ENCODE peak calls at places on chromosome 9, in four cellular contexts. N is body of pancreas, R is upper lobe of right lung, Y is hepatocyte. A is an unnamed sample. For H3K27me3, the result is how much of the 10 kb centered on the place peaks cover.

GRCh38 chr9:98374385-98375051 is 119.1 kb upstream of the TBC1D2 start:
- DNase-seq in Y (peak), R (no peak), N (peak), A (peak)

GRCh38 chr9:131704195-131704983 is 35.5 kb downstream of the RAPGEF1 start:
- DNase-seq in N (no peak), R (no peak), Y (no peak), A (peak)

GRCh38 chr9:112547712-112548440 is 61.2 kb downstream of the KIAA1958 start:
- DNase-seq in R (no peak), N (peak), Y (no peak), A (peak)

GRCh38 chr9:110835859-110836271 is 167.3 kb downstream of the MUSK start:
- DNase-seq in N (no peak), Y (no peak), R (no peak), A (no peak)

GRCh38 chr9:110835404-110835803 is 166.8 kb downstream of the MUSK start:
- DNase-seq in Y (no peak), N (no peak), R (no peak), A (no peak)

GRCh38 chr9:96408409-96409280 is 9.5 kb downstream of the ZNF367 start:
- DNase-seq in N (no peak), R (no peak), Y (peak), A (peak)

GRCh38 chr9:119278138-119278537 is 91.1 kb downstream of the BRINP1 start:
- DNase-seq in N (no peak), R (no peak), Y (no peak), A (no peak)

GRCh38 chr9:20564650-20565049 is 57.6 kb downstream of the MLLT3 start:
- DNase-seq in R (no peak), N (no peak), Y (no peak), A (no peak)

GRCh38 chr9:24041294-24041693 is 215.3 kb upstream of the ELAVL2 start:
- DNase-seq in N (no peak), R (no peak), Y (no peak), A (no peak)

GRCh38 chr9:127742435-127743088 is 7.5 kb upstream of the TOR2A start:
- DNase-seq in Y (peak), N (peak), R (no peak), A (peak)

GRCh38 chr9:81690251-81690851 is 1.0 kb upstream of the TLE1 start:
- DNase-seq in R (peak), N (peak), Y (peak), A (peak)

GRCh38 chr9:87795178-87795577 is 69.3 kb downstream of the CTSL start:
- DNase-seq in R (no peak), Y (no peak), N (no peak), A (no peak)

GRCh38 chr9:81455826-81456225 is 233.5 kb downstream of the TLE1 start:
- DNase-seq in N (no peak), R (no peak), Y (no peak), A (no peak)

GRCh38 chr9:107174441-107174840 is 108.6 kb upstream of the RAD23B start:
- DNase-seq in N (no peak), Y (no peak), R (no peak), A (no peak)

GRCh38 chr9:137070906-137071275 is 534 bp upstream of the SAPCD2 start:
- DNase-seq in R (no peak), Y (no peak), N (no peak), A (no peak)

GRCh38 chr9:98514841-98515240 is 193.9 kb downstream of the GABBR2 start:
- DNase-seq in R (no peak), N (no peak), Y (no peak), A (no peak)

GRCh38 chr9:93072383-93072795 is 13.9 kb downstream of the SUSD3 start:
- DNase-seq in Y (no peak), N (no peak), R (no peak), A (no peak)

GRCh38 chr9:123081824-123082223 is 48.4 kb downstream of the GPR21 start:
- DNase-seq in Y (no peak), N (no peak), R (no peak), A (peak)

GRCh38 chr9:994005-994404 is 17.6 kb downstream of the DMRT3 start:
- DNase-seq in Y (no peak), N (no peak), R (no peak), A (no peak)

GRCh38 chr9:15606667-15607472 is 54.0 kb downstream of the CCDC171 start:
- DNase-seq in R (no peak), Y (peak), N (peak), A (peak)

GRCh38 chr9:90340421-90340820 is 302.2 kb downstream of the DIRAS2 start:
- DNase-seq in N (no peak), R (no peak), Y (peak), A (no peak)

GRCh38 chr9:136995772-136996308 is 528 bp downstream of the CLIC3 start:
- DNase-seq in R (peak), N (no peak), Y (no peak), A (no peak)

GRCh38 chr9:116450378-116451139 is 236.5 kb upstream of the TRIM32 start:
- DNase-seq in N (peak), Y (peak), R (peak), A (no peak)

GRCh38 chr9:82363666-82364065 is 375.1 kb downstream of the SPATA31D1 start:
- DNase-seq in N (no peak), Y (no peak), R (no peak), A (no peak)

GRCh38 chr9:121699271-121700164 is 48.1 kb downstream of the DAB2IP start:
- DNase-seq in R (peak), N (peak), Y (peak), A (peak)

GRCh38 chr9:108245331-108245730 is 610.5 kb downstream of the ACTL7B start:
- DNase-seq in R (no peak), Y (no peak), N (no peak), A (no peak)

GRCh38 chr9:126304946-126305370 is 21.7 kb upstream of the MVB12B start:
- DNase-seq in Y (no peak), R (no peak), N (no peak), A (no peak)

GRCh38 chr9:14433293-14433818 is 119.4 kb upstream of the NFIB start:
- DNase-seq in R (no peak), Y (no peak), N (no peak), A (no peak)
- H3K27me3 ChIP-seq in R (under half), Y (under half), N (under half), A (under half)

GRCh38 chr9:135039266-135039870 is 48.1 kb upstream of the OLFM1 start:
- DNase-seq in Y (no peak), N (no peak), R (peak), A (no peak)

GRCh38 chr9:135039916-135040645 is 47.4 kb upstream of the OLFM1 start:
- DNase-seq in R (peak), N (no peak), Y (no peak), A (no peak)

GRCh38 chr9:135038826-135039225 is 48.6 kb upstream of the OLFM1 start:
- DNase-seq in R (peak), N (no peak), Y (no peak), A (no peak)

GRCh38 chr9:135043345-135043744 is 44.1 kb upstream of the OLFM1 start:
- DNase-seq in N (no peak), Y (no peak), R (peak), A (no peak)

DNA sequence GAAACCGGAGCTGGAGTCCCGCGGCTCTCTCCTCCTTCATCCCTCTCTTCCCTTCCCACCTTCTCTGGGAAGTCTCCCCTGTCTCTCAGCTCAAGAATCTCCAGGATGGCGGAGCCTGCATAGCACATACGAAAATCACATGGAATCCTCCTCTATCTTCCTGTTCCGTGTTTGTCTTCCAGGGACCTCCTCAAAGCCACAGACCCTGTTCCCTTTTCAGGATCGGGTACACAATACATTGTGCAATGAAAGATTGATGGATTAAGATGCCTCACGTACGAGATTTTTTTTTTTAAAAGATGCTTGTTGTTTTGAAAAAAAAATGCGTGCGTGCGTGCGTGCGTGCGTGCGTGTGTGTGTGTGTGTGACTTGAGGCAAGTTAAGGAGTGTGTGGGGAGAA is 46.6 kb upstream of the OLFM1 start:
- DNase-seq in Y (no peak), N (no peak), R (peak), A (no peak)
- H3K27me3 ChIP-seq in Y (under half), N (under half), R (under half), A (under half)

GRCh38 chr9:95302471-95302870 is 15.0 kb downstream of the FANCC start:
- DNase-seq in Y (no peak), N (no peak), R (no peak), A (no peak)
- H3K27me3 ChIP-seq in Y (under half), N (under half), R (under half), A (under half)

GRCh38 chr9:77010527-77010926 is 8.9 kb upstream of the FOXB2 start:
- DNase-seq in R (no peak), Y (no peak), N (no peak), A (no peak)
- H3K27me3 ChIP-seq in R (half or more), Y (half or more), N (under half), A (under half)

A was measured in small intestine.